ENCODE peak calls at places on chromosomes 12 and 14, in five cellular contexts. One of them, this sample, is unnamed.

GRCh38 chr14:83425138-83425537 is 1891.5 kb upstream of the SEL1L start:
- DNase-seq in colonic mucosa: no peak
- DNase-seq in dorsolateral prefrontal cortex: no peak
- DNase-seq in amniotic stem cell: no peak
- DNase-seq in Caco-2: no peak
- DNase-seq in this sample: no peak

GRCh38 chr12:111443586-111443985 is 37.9 kb downstream of the SH2B3 start:
- DNase-seq in colonic mucosa: no peak
- DNase-seq in dorsolateral prefrontal cortex: no peak
- DNase-seq in amniotic stem cell: no peak
- DNase-seq in Caco-2: no peak
- DNase-seq in this sample: no peak

GRCh38 chr12:39575498-39575875 is 44.1 kb downstream of the ABCD2 start:
- DNase-seq in amniotic stem cell: no peak
- DNase-seq in Caco-2: no peak
- DNase-seq in colonic mucosa: no peak
- DNase-seq in dorsolateral prefrontal cortex: no peak
- DNase-seq in this sample: no peak

GRCh38 chr14:103227076-103227475 is 103.8 kb downstream of the TNFAIP2 start:
- DNase-seq in colonic mucosa: no peak
- DNase-seq in Caco-2: no peak
- DNase-seq in amniotic stem cell: no peak
- DNase-seq in dorsolateral prefrontal cortex: no peak
- DNase-seq in this sample: no peak

GRCh38 chr12:112327209-112327930 is 54.9 kb downstream of the HECTD4 start:
- DNase-seq in Caco-2: no peak
- DNase-seq in amniotic stem cell: no peak
- DNase-seq in dorsolateral prefrontal cortex: no peak
- DNase-seq in colonic mucosa: no peak
- DNase-seq in this sample: no peak

GRCh38 chr14:60226296-60226695 is 22.7 kb upstream of the PPM1A start:
- DNase-seq in dorsolateral prefrontal cortex: no peak
- DNase-seq in amniotic stem cell: no peak
- DNase-seq in colonic mucosa: no peak
- DNase-seq in Caco-2: no peak
- DNase-seq in this sample: no peak

GRCh38 chr12:12461281-12461922 is 101.3 kb downstream of the DUSP16 start:
- DNase-seq in amniotic stem cell: no peak
- DNase-seq in Caco-2: no peak
- DNase-seq in colonic mucosa: no peak
- DNase-seq in dorsolateral prefrontal cortex: no peak
- DNase-seq in this sample: no peak

GRCh38 chr12:51836012-51836832 is 12.3 kb downstream of the FIGNL2 start:
- DNase-seq in dorsolateral prefrontal cortex: no peak
- DNase-seq in Caco-2: no peak
- DNase-seq in colonic mucosa: no peak
- DNase-seq in amniotic stem cell: no peak
- DNase-seq in this sample: no peak

GRCh38 chr14:42140831-42141279 is 534.2 kb downstream of the LRFN5 start:
- DNase-seq in Caco-2: no peak
- DNase-seq in dorsolateral prefrontal cortex: no peak
- DNase-seq in amniotic stem cell: peak; percentile 50
- DNase-seq in colonic mucosa: no peak
- DNase-seq in this sample: no peak

GRCh38 chr12:56634242-56634836 is 4.2 kb upstream of the BAZ2A start:
- DNase-seq in colonic mucosa: peak; percentile 79
- DNase-seq in Caco-2: peak; percentile 84
- DNase-seq in dorsolateral prefrontal cortex: no peak
- DNase-seq in amniotic stem cell: no peak
- DNase-seq in this sample: no peak

GRCh38 chr14:80784824-80785223 is 156.7 kb downstream of the CEP128 start:
- DNase-seq in amniotic stem cell: no peak
- DNase-seq in Caco-2: no peak
- DNase-seq in colonic mucosa: no peak
- DNase-seq in dorsolateral prefrontal cortex: peak; percentile 16
- DNase-seq in this sample: no peak

GRCh38 chr12:12784911-12785814 is at the start of gene APOLD1:
- DNase-seq in Caco-2: no peak
- DNase-seq in dorsolateral prefrontal cortex: no peak
- DNase-seq in colonic mucosa: no peak
- DNase-seq in amniotic stem cell: no peak
- DNase-seq in this sample: no peak

GRCh38 chr14:105208738-105209075 is 27.6 kb upstream of the NUDT14 start:
- DNase-seq in dorsolateral prefrontal cortex: no peak
- DNase-seq in amniotic stem cell: no peak
- DNase-seq in Caco-2: no peak
- DNase-seq in colonic mucosa: no peak
- DNase-seq in this sample: no peak

GRCh38 chr14:99344051-99344450 is 72.1 kb upstream of the BCL11B start:
- DNase-seq in amniotic stem cell: no peak
- DNase-seq in dorsolateral prefrontal cortex: no peak
- DNase-seq in colonic mucosa: no peak
- DNase-seq in Caco-2: no peak
- DNase-seq in this sample: no peak

GRCh38 chr12:57726151-57726883 is 12.2 kb downstream of the AGAP2 start:
- DNase-seq in dorsolateral prefrontal cortex: peak; percentile 66
- DNase-seq in amniotic stem cell: peak; percentile 33
- DNase-seq in colonic mucosa: peak; percentile 88
- DNase-seq in Caco-2: peak; percentile 83
- DNase-seq in this sample: no peak

GRCh38 chr12:89092297-89092696 is 260.0 kb downstream of the DUSP6 start:
- DNase-seq in Caco-2: no peak
- DNase-seq in colonic mucosa: no peak
- DNase-seq in amniotic stem cell: no peak
- DNase-seq in dorsolateral prefrontal cortex: no peak
- DNase-seq in this sample: no peak

GRCh38 chr12:14187966-14188365 is 177.5 kb upstream of the ATF7IP start:
- DNase-seq in colonic mucosa: no peak
- DNase-seq in amniotic stem cell: no peak
- DNase-seq in Caco-2: no peak
- DNase-seq in dorsolateral prefrontal cortex: no peak
- DNase-seq in this sample: no peak

GRCh38 chr14:100443643-100444042 is 120.5 kb downstream of the SLC25A47 start:
- DNase-seq in dorsolateral prefrontal cortex: no peak
- DNase-seq in Caco-2: no peak
- DNase-seq in amniotic stem cell: no peak
- DNase-seq in colonic mucosa: no peak
- DNase-seq in this sample: no peak

GRCh38 chr12:3580071-3580749 is 89.2 kb downstream of the PRMT8 start:
- DNase-seq in amniotic stem cell: no peak
- DNase-seq in colonic mucosa: no peak
- DNase-seq in Caco-2: no peak
- DNase-seq in dorsolateral prefrontal cortex: no peak
- DNase-seq in this sample: no peak

GRCh38 chr14:72686101-72686500 is 207.8 kb downstream of the DPF3 start:
- DNase-seq in Caco-2: no peak
- DNase-seq in colonic mucosa: no peak
- DNase-seq in dorsolateral prefrontal cortex: no peak
- DNase-seq in amniotic stem cell: no peak
- DNase-seq in this sample: no peak

GRCh38 chr14:21084396-21084795 is 14.1 kb downstream of the ZNF219 start:
- DNase-seq in amniotic stem cell: no peak
- DNase-seq in Caco-2: no peak
- DNase-seq in dorsolateral prefrontal cortex: no peak
- DNase-seq in colonic mucosa: no peak
- DNase-seq in this sample: no peak

GRCh38 chr12:58341791-58342190 is 400.4 kb downstream of the ATP23 start:
- DNase-seq in colonic mucosa: no peak
- DNase-seq in dorsolateral prefrontal cortex: no peak
- DNase-seq in Caco-2: no peak
- DNase-seq in amniotic stem cell: no peak
- DNase-seq in this sample: peak; percentile 98

This sample was measured in glomerular endothelial cell.